ENCODE peak calls at places on chromosomes 11 and 22, in four cellular contexts. E is GM12878, Q is K562, W is HepG2. N is an unnamed sample.

GRCh38 chr11:127996825-127997224 is 590.5 kb downstream of the ETS1 start:
- DNase-seq in E (no peak), Q (no peak), W (no peak), N (no peak)

GRCh38 chr11:82986491-82986890 is 85.0 kb downstream of the DDIAS start:
- DNase-seq in E (no peak), Q (no peak), W (no peak), N (no peak)

GRCh38 chr11:114084414-114084813 is 24.9 kb downstream of the ZBTB16 start:
- DNase-seq in E (no peak), Q (no peak), W (no peak), N (no peak)

GRCh38 chr22:29369460-29369859 is 18.9 kb downstream of the AP1B1 start:
- DNase-seq in E (no peak), Q (no peak), W (no peak), N (peak; percentile 42)

GRCh38 chr11:102883132-102883531 is 8.3 kb upstream of the MMP12 start:
- DNase-seq in E (no peak), Q (no peak), W (no peak), N (no peak)

GRCh38 chr11:35148163-35148562 is 9.2 kb downstream of the CD44 start:
- DNase-seq in E (no peak), Q (no peak), W (no peak), N (no peak)

GRCh38 chr22:32764330-32765116 is 37.0 kb upstream of the TIMP3 start:
- DNase-seq in E (no peak), Q (no peak), W (no peak), N (no peak)

GRCh38 chr22:26967282-26967681 is 309.9 kb downstream of the MIAT start:
- DNase-seq in E (no peak), Q (no peak), W (no peak), N (no peak)

GRCh38 chr11:133988686-133989410 is 32.1 kb upstream of the IGSF9B start:
- DNase-seq in E (no peak), Q (no peak), W (no peak), N (no peak)

GRCh38 chr22:49774499-49775151 is 53.0 kb downstream of the BRD1 start:
- DNase-seq in E (no peak), Q (no peak), W (no peak), N (no peak)

GRCh38 chr22:25057013-25057881 is 104.7 kb downstream of the KIAA1671 start:
- DNase-seq in E (no peak), Q (peak; percentile 60), W (peak; percentile 44), N (peak; percentile 95)

GRCh38 chr11:92393218-92393617 is 168.6 kb downstream of the FAT3 start:
- DNase-seq in E (no peak), Q (no peak), W (no peak), N (no peak)

GRCh38 chr22:48663297-48663696 is 1164.4 kb downstream of the BRD1 start:
- DNase-seq in E (no peak), Q (peak; percentile 55), W (peak; percentile 44), N (no peak)

GRCh38 chr22:48661984-48662383 is 1165.7 kb downstream of the BRD1 start:
- DNase-seq in E (no peak), Q (no peak), W (no peak), N (no peak)

GRCh38 chr22:48660795-48661740 is 1166.6 kb downstream of the BRD1 start:
- DNase-seq in E (no peak), Q (no peak), W (no peak), N (no peak)

GRCh38 chr22:48664586-48664985 is 1163.1 kb downstream of the BRD1 start:
- DNase-seq in E (no peak), Q (no peak), W (no peak), N (no peak)

GRCh38 chr22:48662476-48663150 is 1165.1 kb downstream of the BRD1 start:
- DNase-seq in E (no peak), Q (no peak), W (no peak), N (no peak)
- TF ChIP-seq NR2C2 in E (no peak), Q (no peak), W (no peak), N (no peak)

GRCh38 chr11:85682330-85683305 is 3.4 kb downstream of the CCDC89 start:
- DNase-seq in E (no peak), Q (peak; percentile 16), W (no peak), N (no peak)

GRCh38 chr11:85685131-85685819 is 720 bp downstream of the CCDC89 start:
- DNase-seq in E (no peak), Q (no peak), W (no peak), N (no peak)

GRCh38 chr11:85680897-85681296 is 5.1 kb downstream of the CCDC89 start:
- DNase-seq in E (no peak), Q (no peak), W (no peak), N (no peak)

GRCh38 chr11:85679581-85679980 is 6.4 kb downstream of the CCDC89 start:
- DNase-seq in E (no peak), Q (no peak), W (no peak), N (no peak)
- TF ChIP-seq NR2C2 in E (no peak), Q (no peak), W (no peak), N (no peak)

DNA sequence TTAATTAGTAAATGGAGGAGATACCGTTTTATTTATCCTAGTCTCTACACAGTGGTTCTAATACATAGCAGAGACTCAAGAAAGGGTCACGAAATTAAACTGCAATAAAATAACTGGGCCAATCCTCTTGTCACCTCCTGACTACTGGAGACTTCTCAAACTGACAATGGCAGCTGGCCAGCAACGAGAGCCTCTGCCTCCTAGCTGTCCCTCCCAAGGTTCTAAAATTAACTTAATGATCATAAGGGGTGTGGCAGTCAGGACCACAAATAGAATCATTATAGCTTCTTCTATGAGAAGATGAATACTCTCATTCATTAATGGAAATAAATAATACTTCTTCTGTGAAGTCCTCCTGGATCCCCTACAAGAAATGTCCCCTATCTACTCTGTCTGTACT is 63.8 kb upstream of the APOA1 start:
- DNase-seq in E (no peak), Q (no peak), W (no peak), N (no peak)
- TF ChIP-seq NR2C2 in E (no peak), Q (no peak), W (no peak), N (no peak)

GRCh38 chr11:69186316-69187266 is 30.9 kb downstream of the SMIM38 start:
- DNase-seq in E (no peak), Q (no peak), W (no peak), N (no peak)
- TF ChIP-seq NR2C2 in E (no peak), Q (no peak), W (no peak), N (no peak)

GRCh38 chr11:10486161-10486840 is 31.2 kb downstream of the AMPD3 start:
- DNase-seq in E (no peak), Q (no peak), W (no peak), N (no peak)

GRCh38 chr11:10487002-10487647 is 32.1 kb downstream of the AMPD3 start:
- DNase-seq in E (no peak), Q (no peak), W (no peak), N (no peak)

GRCh38 chr11:10488581-10489443 is 33.7 kb downstream of the AMPD3 start:
- DNase-seq in E (peak; percentile 63), Q (no peak), W (no peak), N (no peak)

GRCh38 chr11:10489444-10489785 is 34.4 kb downstream of the AMPD3 start:
- DNase-seq in E (no peak), Q (no peak), W (no peak), N (no peak)

DNA sequence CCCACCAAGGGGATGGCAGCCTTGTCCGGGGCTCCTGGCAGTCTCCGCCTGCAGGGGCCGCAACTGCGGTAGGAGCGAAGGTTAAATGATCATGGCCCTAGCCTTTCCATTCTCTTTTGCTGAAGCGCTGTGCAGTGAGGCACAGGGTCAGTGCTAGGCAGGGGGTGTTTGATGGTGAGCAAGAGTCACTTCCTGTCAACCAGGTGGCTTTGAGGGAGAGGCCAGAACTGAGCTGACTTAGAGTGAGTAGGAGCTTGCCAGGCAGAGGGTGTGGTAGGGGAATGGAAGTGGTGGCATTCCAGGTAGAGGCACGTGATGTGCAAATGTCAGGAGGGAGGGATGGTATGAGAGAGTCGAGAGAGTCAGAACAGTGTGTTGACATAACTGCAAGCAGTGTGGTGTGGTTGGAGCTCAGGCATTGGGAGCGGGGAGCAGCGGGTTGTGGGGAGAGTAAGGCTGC is 33.1 kb downstream of the AMPD3 start:
- DNase-seq in E (no peak), Q (no peak), W (no peak), N (no peak)
- TF ChIP-seq NR2C2 in E (no peak), Q (no peak), W (no peak), N (no peak)

GRCh38 chr11:30406978-30407762 is 84.3 kb downstream of the ARL14EP start:
- DNase-seq in E (no peak), Q (no peak), W (peak; percentile 26), N (no peak)
- TF ChIP-seq NR2C2 in E (no peak), Q (no peak), W (no peak), N (no peak)

DNA sequence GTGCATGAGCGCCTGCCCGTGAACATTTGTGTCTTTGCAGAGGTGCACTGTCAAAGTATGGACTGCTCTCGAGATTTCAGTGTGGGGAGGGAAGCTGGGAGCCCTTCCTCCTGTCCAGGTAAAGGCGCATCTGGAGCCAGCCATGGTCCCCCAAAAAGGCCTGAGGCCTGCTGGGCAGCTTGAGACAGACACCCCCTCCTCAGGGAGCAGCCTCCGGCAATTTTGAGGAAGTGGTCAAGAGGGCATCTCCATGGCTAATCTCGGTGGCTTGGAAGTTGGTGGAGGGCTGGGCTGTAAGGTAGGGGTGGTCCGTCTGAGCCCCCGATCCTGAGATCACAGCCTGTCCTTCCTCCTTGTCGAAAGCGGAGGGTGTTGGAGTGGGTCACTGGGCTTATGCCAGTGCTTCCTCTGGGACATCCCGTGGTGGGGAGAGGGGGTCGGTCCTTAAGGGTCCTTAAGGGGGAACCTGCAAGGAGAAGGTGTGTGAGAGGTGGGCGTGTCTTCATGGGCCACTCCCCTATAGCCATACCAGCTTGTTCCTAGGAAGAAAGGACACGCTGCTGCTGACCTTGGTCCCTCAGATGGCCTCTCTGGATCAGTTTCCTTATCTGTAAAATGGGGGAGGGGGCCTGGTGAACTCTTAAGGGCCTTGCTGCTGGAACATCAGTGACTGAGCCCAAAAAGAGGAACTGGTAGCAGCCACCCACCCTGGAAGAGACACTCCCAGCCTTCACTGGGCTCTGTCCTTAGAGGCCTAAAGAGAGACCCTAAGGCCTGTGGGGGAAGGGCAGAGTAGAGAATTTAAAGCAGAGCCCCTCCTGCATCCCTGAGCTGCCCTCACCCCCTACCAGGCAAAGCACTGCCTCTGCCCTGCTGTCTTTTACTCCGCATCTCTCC is 2.6 kb downstream of the KCNC1 start:
- DNase-seq in E (no peak), Q (no peak), W (no peak), N (no peak)
- TF ChIP-seq NR2C2 in E (no peak), Q (no peak), W (no peak), N (no peak)

DNA sequence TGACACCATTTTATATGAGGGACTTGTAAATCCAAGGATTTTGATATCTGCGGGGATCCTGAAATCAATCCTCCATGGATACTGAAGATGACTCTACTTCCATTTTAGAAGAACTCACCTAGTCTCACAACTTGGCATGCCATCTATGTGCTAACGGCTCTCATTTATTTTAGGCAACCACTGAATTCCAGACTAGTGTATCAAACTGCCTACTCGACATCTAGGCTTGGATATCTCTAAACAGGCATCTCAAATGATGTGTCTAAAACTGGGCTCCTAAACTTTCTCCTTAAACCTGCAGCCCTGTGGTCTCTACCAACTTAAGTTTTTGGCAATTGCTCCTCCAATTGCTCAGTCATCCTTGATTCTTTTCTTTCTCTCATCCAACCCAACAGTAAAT is 31.2 kb upstream of the CLNS1A start:
- DNase-seq in E (no peak), Q (no peak), W (no peak), N (no peak)
- TF ChIP-seq NR2C2 in E (no peak), Q (no peak), W (no peak), N (no peak)